ENCODE peak calls at places on chromosomes 6 and 20, in ten cellular contexts. Q is tibial nerve, D is kidney, P is breast epithelium, Z is Peyer's patch, L is PC-3, B is hepatocyte, C is stomach, T is HCT116, H is WERI-Rb-1. S is an unnamed sample.

GRCh38 chr6:236519-236918 is 55.8 kb upstream of the DUSP22 start:
- DNase-seq in Q (no peak), D (no peak), P (no peak), Z (no peak), L (no peak), B (no peak), C (no peak), T (no peak), H (no peak), S (no peak)

GRCh38 chr20:7470912-7471311 is 469.3 kb downstream of the HAO1 start:
- DNase-seq in Q (no peak), D (no peak), P (no peak), Z (no peak), L (no peak), B (no peak), C (no peak), T (no peak), H (no peak), S (no peak)

GRCh38 chr20:56200456-56200855 is 48.1 kb upstream of the MC3R start:
- DNase-seq in Q (no peak), D (no peak), P (no peak), Z (no peak), L (peak; percentile 6), B (no peak), C (no peak), T (peak; percentile 26), H (no peak), S (no peak)

GRCh38 chr20:43583982-43584432 is 6.7 kb upstream of the IFT52 start:
- DNase-seq in Q (peak; percentile 74), D (peak; percentile 96), P (no peak), Z (no peak), L (peak; percentile 37), B (peak; percentile 83), C (peak; percentile 56), T (no peak), H (no peak), S (peak; percentile 83)

GRCh38 chr20:53926428-53927028 is 143.9 kb downstream of the BCAS1 start:
- DNase-seq in Q (no peak), D (no peak), P (no peak), Z (no peak), L (peak; percentile 100), B (peak; percentile 78), C (peak; percentile 45), T (no peak), H (no peak), S (no peak)

GRCh38 chr20:56689318-56689717 is 60.2 kb downstream of the TFAP2C start:
- DNase-seq in Q (no peak), D (no peak), P (no peak), Z (no peak), L (peak; percentile 98), B (no peak), C (no peak), T (no peak), H (no peak), S (no peak)

GRCh38 chr6:157182503-157183254 is 140.6 kb downstream of the TMEM242 start:
- DNase-seq in Q (no peak), D (no peak), P (no peak), Z (no peak), L (no peak), B (no peak), C (no peak), T (no peak), H (no peak), S (no peak)

GRCh38 chr6:22057962-22058361 is 238.9 kb downstream of the PRL start:
- DNase-seq in Q (no peak), D (no peak), P (no peak), Z (no peak), L (no peak), B (no peak), C (no peak), T (no peak), H (no peak), S (no peak)

GRCh38 chr6:111712398-111712797 is 106.7 kb upstream of the TRAF3IP2 start:
- DNase-seq in Q (no peak), D (no peak), P (no peak), Z (no peak), L (no peak), B (peak; percentile 46), C (peak; percentile 35), T (no peak), H (no peak), S (no peak)

GRCh38 chr6:52562915-52563314 is 13.9 kb downstream of the TRAM2 start:
- DNase-seq in Q (no peak), D (no peak), P (no peak), Z (no peak), L (no peak), B (no peak), C (no peak), T (no peak), H (no peak), S (no peak)

GRCh38 chr20:38157635-38158495 is 7.2 kb downstream of the TGM2 start:
- DNase-seq in Q (no peak), D (peak; percentile 49), P (no peak), Z (no peak), L (no peak), B (no peak), C (no peak), T (no peak), H (no peak), S (no peak)
- H3K27ac ChIP-seq in Q (peak overlapping the region; percentile 13), D (peak overlapping the region; percentile 56), P (no peak overlapping the region), Z (peak overlapping the region; percentile 65), L (peak overlapping the region; percentile 52), B (peak overlapping the region; percentile 63), C (no peak overlapping the region), T (no peak overlapping the region), H (no peak overlapping the region), S (no peak overlapping the region)

DNA sequence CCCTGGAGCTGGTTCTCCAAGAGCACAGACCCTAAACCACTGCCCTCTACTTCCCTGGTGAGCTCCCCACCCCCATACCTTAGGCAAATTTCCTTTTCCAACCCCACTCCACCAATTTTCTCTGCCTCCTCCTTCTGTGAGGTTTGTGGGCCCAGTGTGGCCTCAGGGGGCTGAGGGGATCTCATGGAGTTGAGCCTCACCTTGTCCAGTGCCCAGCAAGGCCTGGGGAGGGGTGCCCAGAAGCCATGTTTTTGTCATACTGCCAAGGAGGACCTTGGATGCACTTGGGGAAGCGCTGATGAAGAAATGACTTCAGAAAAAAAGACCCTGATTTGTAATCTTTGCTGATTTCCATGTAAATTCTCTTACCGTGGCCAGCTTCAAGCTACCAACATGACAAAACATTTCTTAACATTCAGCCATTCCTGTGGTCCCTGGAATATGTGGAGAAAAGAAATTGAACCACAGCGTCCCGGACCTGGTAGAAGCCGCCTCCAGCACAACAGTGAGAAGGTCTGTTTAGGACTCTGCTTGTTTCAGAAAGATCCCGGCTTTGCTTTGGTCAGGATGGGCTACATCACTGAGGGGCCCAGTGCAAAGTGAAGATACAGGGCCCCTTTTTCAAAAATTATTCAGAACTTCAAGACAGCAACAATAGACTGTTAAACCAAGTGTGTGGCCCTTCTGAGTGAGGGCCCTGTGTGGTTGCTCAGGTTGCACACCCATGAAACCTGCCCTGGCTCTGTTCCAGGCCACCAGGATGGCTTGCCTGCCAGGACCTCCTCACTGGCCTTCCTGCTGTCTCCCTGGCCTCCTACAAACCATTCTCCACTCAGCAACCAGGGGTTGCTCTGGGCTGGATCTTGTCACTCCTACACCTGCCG is 52.5 kb downstream of the CHMP4B start:
- DNase-seq in Q (no peak), D (no peak), P (no peak), Z (no peak), L (no peak), B (no peak), C (no peak), T (no peak), H (no peak), S (no peak)
- H3K27ac ChIP-seq in Q (no peak overlapping the region), D (no peak overlapping the region), P (no peak overlapping the region), Z (no peak overlapping the region), L (no peak overlapping the region), B (no peak overlapping the region), C (no peak overlapping the region), T (no peak overlapping the region), H (no peak overlapping the region), S (no peak overlapping the region)

GRCh38 chr20:32970115-32970972 is 33.9 kb downstream of the SUN5 start:
- DNase-seq in Q (no peak), D (peak; percentile 42), P (no peak), Z (no peak), L (no peak), B (peak; percentile 5), C (no peak), T (no peak), H (no peak), S (no peak)

GRCh38 chr20:32966881-32967781 is 37.1 kb downstream of the SUN5 start:
- DNase-seq in Q (no peak), D (peak; percentile 48), P (no peak), Z (no peak), L (no peak), B (no peak), C (peak; percentile 25), T (no peak), H (no peak), S (no peak)

GRCh38 chr20:32969356-32970114 is 34.7 kb downstream of the SUN5 start:
- DNase-seq in Q (no peak), D (peak; percentile 66), P (no peak), Z (no peak), L (no peak), B (peak; percentile 4), C (no peak), T (no peak), H (no peak), S (no peak)

GRCh38 chr20:32970973-32971300 is 33.3 kb downstream of the SUN5 start:
- DNase-seq in Q (no peak), D (peak; percentile 42), P (no peak), Z (no peak), L (no peak), B (peak; percentile 3), C (no peak), T (no peak), H (no peak), S (no peak)

DNA sequence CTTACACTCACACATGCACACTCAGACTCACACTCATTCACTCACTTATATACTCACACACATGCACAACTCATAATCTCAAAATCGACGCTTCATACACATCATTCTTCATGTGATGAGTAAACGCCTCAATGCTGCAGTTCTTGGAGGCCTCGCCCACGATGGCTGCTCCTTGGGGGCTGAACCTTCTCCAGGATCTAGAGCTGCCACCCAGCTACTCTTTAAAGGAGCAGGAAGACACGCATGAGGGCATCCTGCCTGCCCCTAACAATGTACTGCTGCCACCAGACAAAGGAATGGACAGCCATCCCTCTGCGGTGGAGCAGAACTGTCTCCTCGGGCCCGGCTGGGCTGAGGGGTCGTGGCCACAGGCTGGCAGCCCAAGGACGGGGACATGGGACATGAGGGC is 35.4 kb downstream of the SUN5 start:
- DNase-seq in Q (no peak), D (peak; percentile 32), P (no peak), Z (no peak), L (no peak), B (no peak), C (no peak), T (no peak), H (no peak), S (no peak)
- H3K27ac ChIP-seq in Q (peak overlapping the region; percentile 50), D (no peak overlapping the region), P (no peak overlapping the region), Z (no peak overlapping the region), L (no peak overlapping the region), B (no peak overlapping the region), C (no peak overlapping the region), T (no peak overlapping the region), H (no peak overlapping the region), S (no peak overlapping the region)

DNA sequence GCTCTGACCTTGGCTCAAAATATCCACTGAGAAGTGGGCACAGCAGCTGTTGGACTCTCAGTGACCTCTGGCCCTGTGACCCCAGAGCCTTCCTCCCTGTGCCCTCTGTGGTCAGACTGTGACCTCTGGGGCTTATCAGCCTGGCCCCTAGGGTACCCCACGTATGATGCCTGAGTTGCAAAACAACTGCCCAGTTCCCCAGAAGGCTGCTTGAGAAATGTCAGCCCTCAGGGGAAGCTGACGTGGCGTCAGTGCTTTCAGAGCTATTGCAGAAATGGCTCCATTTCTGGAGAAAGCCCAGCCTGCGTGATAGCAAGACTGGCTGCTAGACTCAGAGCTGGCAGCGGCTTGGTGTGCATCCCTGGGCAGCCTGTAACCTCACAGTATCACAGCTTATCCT is 31.5 kb upstream of the TGM2 start:
- DNase-seq in Q (peak; percentile 76), D (peak; percentile 91), P (no peak), Z (no peak), L (no peak), B (peak; percentile 64), C (no peak), T (no peak), H (no peak), S (no peak)
- H3K27ac ChIP-seq in Q (peak overlapping the region; percentile 28), D (no peak overlapping the region), P (no peak overlapping the region), Z (no peak overlapping the region), L (no peak overlapping the region), B (peak overlapping the region; percentile 82), C (no peak overlapping the region), T (no peak overlapping the region), H (no peak overlapping the region), S (no peak overlapping the region)